ENCODE peak calls at places on chromosomes 3 and 15, in four cellular contexts. One of them, this sample, is unnamed.

GRCh38 chr3:150225986-150226385 is 182.1 kb upstream of the TSC22D2 start:
- DNase-seq in cardiac fibroblast: peak
- DNase-seq in BE2C: no peak
- DNase-seq in GM23338: no peak
- DNase-seq in this sample: no peak

GRCh38 chr15:64717735-64718495 is 57.5 kb downstream of the RBPMS2 start:
- DNase-seq in cardiac fibroblast: no peak
- DNase-seq in BE2C: no peak
- DNase-seq in GM23338: no peak
- DNase-seq in this sample: no peak

GRCh38 chr3:127215714-127216414 is 22.9 kb downstream of the PRR23E start:
- DNase-seq in cardiac fibroblast: no peak
- DNase-seq in BE2C: no peak
- DNase-seq in GM23338: no peak
- DNase-seq in this sample: no peak

GRCh38 chr15:60352525-60352924 is 45.3 kb downstream of the ANXA2 start:
- DNase-seq in cardiac fibroblast: no peak
- DNase-seq in BE2C: no peak
- DNase-seq in GM23338: no peak
- DNase-seq in this sample: no peak

GRCh38 chr3:193974591-193974990 is 161.4 kb upstream of the HES1 start:
- DNase-seq in cardiac fibroblast: no peak
- DNase-seq in BE2C: no peak
- DNase-seq in GM23338: no peak
- DNase-seq in this sample: no peak

GRCh38 chr3:17969244-17969643 is 226.8 kb upstream of the TBC1D5 start:
- DNase-seq in cardiac fibroblast: no peak
- DNase-seq in BE2C: no peak
- DNase-seq in GM23338: no peak
- DNase-seq in this sample: no peak

GRCh38 chr3:42013652-42014442 is 51.9 kb upstream of the ULK4 start:
- DNase-seq in cardiac fibroblast: peak
- DNase-seq in BE2C: peak
- DNase-seq in GM23338: peak
- DNase-seq in this sample: no peak

GRCh38 chr3:183298708-183299153 is 45.7 kb downstream of the B3GNT5 start:
- DNase-seq in cardiac fibroblast: peak
- DNase-seq in BE2C: peak
- DNase-seq in GM23338: peak
- DNase-seq in this sample: no peak

GRCh38 chr3:126554560-126555525 is 3.9 kb downstream of the C3orf22 start:
- DNase-seq in cardiac fibroblast: no peak
- DNase-seq in BE2C: peak
- DNase-seq in GM23338: no peak
- DNase-seq in this sample: peak

GRCh38 chr15:25508369-25509002 is 69.7 kb upstream of the UBE3A start:
- DNase-seq in cardiac fibroblast: peak
- DNase-seq in BE2C: no peak
- DNase-seq in GM23338: peak
- DNase-seq in this sample: no peak

GRCh38 chr3:126454026-126454425 is 21.7 kb downstream of the ZXDC start:
- DNase-seq in cardiac fibroblast: no peak
- DNase-seq in BE2C: no peak
- DNase-seq in GM23338: no peak
- DNase-seq in this sample: no peak

GRCh38 chr3:71201939-71202338 is 381.6 kb downstream of the FOXP1 start:
- DNase-seq in cardiac fibroblast: peak
- DNase-seq in BE2C: no peak
- DNase-seq in GM23338: peak
- DNase-seq in this sample: no peak

GRCh38 chr3:41112466-41112865 is 86.8 kb upstream of the CTNNB1 start:
- DNase-seq in cardiac fibroblast: no peak
- DNase-seq in BE2C: no peak
- DNase-seq in GM23338: no peak
- DNase-seq in this sample: no peak

GRCh38 chr3:46666471-46666845 is 27.0 kb downstream of the ALS2CL start:
- DNase-seq in cardiac fibroblast: no peak
- DNase-seq in BE2C: no peak
- DNase-seq in GM23338: no peak
- DNase-seq in this sample: peak

GRCh38 chr3:107106316-107106715 is 270.9 kb upstream of the CCDC54 start:
- DNase-seq in cardiac fibroblast: peak
- DNase-seq in BE2C: no peak
- DNase-seq in GM23338: no peak
- DNase-seq in this sample: no peak

GRCh38 chr15:45642203-45642932 is 7.5 kb downstream of the SQOR start:
- DNase-seq in cardiac fibroblast: peak
- DNase-seq in BE2C: no peak
- DNase-seq in GM23338: no peak
- DNase-seq in this sample: no peak

GRCh38 chr15:77060560-77060959 is 10.3 kb downstream of the TSPAN3 start:
- DNase-seq in cardiac fibroblast: peak
- DNase-seq in BE2C: no peak
- DNase-seq in GM23338: no peak
- DNase-seq in this sample: no peak

GRCh38 chr15:61743352-61743909 is 316.8 kb downstream of the VPS13C start:
- DNase-seq in cardiac fibroblast: no peak
- DNase-seq in BE2C: no peak
- DNase-seq in GM23338: no peak
- DNase-seq in this sample: no peak

GRCh38 chr15:40338041-40338657 is 2.6 kb downstream of the CCDC9B start:
- DNase-seq in cardiac fibroblast: peak
- DNase-seq in BE2C: peak
- DNase-seq in GM23338: peak
- DNase-seq in this sample: peak

GRCh38 chr15:38708672-38709188 is 144.1 kb upstream of the RASGRP1 start:
- DNase-seq in cardiac fibroblast: no peak
- DNase-seq in BE2C: no peak
- DNase-seq in GM23338: no peak
- DNase-seq in this sample: no peak

GRCh38 chr15:57649138-57649537 is 57.4 kb upstream of the POLR2M start:
- DNase-seq in cardiac fibroblast: peak
- DNase-seq in BE2C: no peak
- DNase-seq in GM23338: no peak
- DNase-seq in this sample: no peak

GRCh38 chr15:70376929-70377691 is 279.4 kb upstream of the TLE3 start:
- DNase-seq in cardiac fibroblast: peak
- DNase-seq in BE2C: peak
- DNase-seq in GM23338: peak
- DNase-seq in this sample: peak

GRCh38 chr3:150555859-150556436 is 9.4 kb downstream of the EIF2A start:
- DNase-seq in cardiac fibroblast: no peak
- DNase-seq in BE2C: no peak
- DNase-seq in GM23338: no peak
- DNase-seq in this sample: no peak

GRCh38 chr15:81298606-81299005 is 25.3 kb downstream of the STARD5 start:
- DNase-seq in cardiac fibroblast: no peak
- DNase-seq in BE2C: no peak
- DNase-seq in GM23338: no peak
- DNase-seq in this sample: no peak

GRCh38 chr15:40830884-40831283 is 2.4 kb upstream of the PPP1R14D start:
- DNase-seq in cardiac fibroblast: no peak
- DNase-seq in BE2C: no peak
- DNase-seq in GM23338: no peak
- DNase-seq in this sample: no peak

GRCh38 chr3:108438542-108438941 is 71.9 kb downstream of the MYH15 start:
- DNase-seq in cardiac fibroblast: no peak
- DNase-seq in BE2C: no peak
- DNase-seq in GM23338: no peak
- DNase-seq in this sample: no peak

GRCh38 chr15:34318277-34319079 is 19.1 kb downstream of the SLC12A6 start:
- DNase-seq in cardiac fibroblast: peak
- DNase-seq in BE2C: peak
- DNase-seq in GM23338: peak
- DNase-seq in this sample: no peak

GRCh38 chr3:197253243-197253947 is 45.0 kb downstream of the DLG1 start:
- DNase-seq in cardiac fibroblast: no peak
- DNase-seq in BE2C: no peak
- DNase-seq in GM23338: no peak
- DNase-seq in this sample: no peak

GRCh38 chr3:194541483-194541882 is 54.7 kb upstream of the ATP13A3 start:
- DNase-seq in cardiac fibroblast: no peak
- DNase-seq in BE2C: no peak
- DNase-seq in GM23338: no peak
- DNase-seq in this sample: no peak

GRCh38 chr15:41987925-41988275 is 15.5 kb upstream of the EHD4 start:
- DNase-seq in cardiac fibroblast: no peak
- DNase-seq in BE2C: no peak
- DNase-seq in GM23338: no peak
- DNase-seq in this sample: no peak

GRCh38 chr3:150114873-150115570 is 144.3 kb upstream of the PFN2 start:
- DNase-seq in cardiac fibroblast: peak
- DNase-seq in BE2C: no peak
- DNase-seq in GM23338: no peak
- DNase-seq in this sample: no peak

GRCh38 chr3:97817965-97818364 is 3.8 kb upstream of the CRYBG3 start:
- DNase-seq in cardiac fibroblast: no peak
- DNase-seq in BE2C: peak
- DNase-seq in GM23338: no peak
- DNase-seq in this sample: no peak

GRCh38 chr3:51434746-51435323 is 43.8 kb downstream of the RBM15B start:
- DNase-seq in cardiac fibroblast: peak
- DNase-seq in BE2C: peak
- DNase-seq in GM23338: peak
- DNase-seq in this sample: no peak

GRCh38 chr3:114274929-114275328 is 18.9 kb upstream of the TIGIT start:
- DNase-seq in cardiac fibroblast: peak
- DNase-seq in BE2C: no peak
- DNase-seq in GM23338: no peak
- DNase-seq in this sample: no peak

GRCh38 chr3:177050466-177051237 is 146.6 kb downstream of the TBL1XR1 start:
- DNase-seq in cardiac fibroblast: peak
- DNase-seq in BE2C: no peak
- DNase-seq in GM23338: peak
- DNase-seq in this sample: no peak

GRCh38 chr3:190305406-190305805 is 16.8 kb downstream of the CLDN1 start:
- DNase-seq in cardiac fibroblast: no peak
- DNase-seq in BE2C: no peak
- DNase-seq in GM23338: no peak
- DNase-seq in this sample: no peak

GRCh38 chr3:36647423-36647853 is 116.9 kb downstream of the DCLK3 start:
- DNase-seq in cardiac fibroblast: no peak
- DNase-seq in BE2C: no peak
- DNase-seq in GM23338: no peak
- DNase-seq in this sample: no peak

GRCh38 chr15:90851114-90851513 is 17.3 kb upstream of the FURIN start:
- DNase-seq in cardiac fibroblast: no peak
- DNase-seq in BE2C: no peak
- DNase-seq in GM23338: no peak
- DNase-seq in this sample: no peak

GRCh38 chr3:75218577-75218976 is 445.6 kb upstream of the FRG2C start:
- DNase-seq in cardiac fibroblast: no peak
- DNase-seq in BE2C: no peak
- DNase-seq in GM23338: peak
- DNase-seq in this sample: no peak

GRCh38 chr3:184449161-184449515 is 69.3 kb downstream of the CHRD start:
- DNase-seq in cardiac fibroblast: no peak
- DNase-seq in BE2C: no peak
- DNase-seq in GM23338: no peak
- DNase-seq in this sample: no peak
- TF ChIP-seq CTCF in cardiac fibroblast: no peak
- TF ChIP-seq CTCF in BE2C: no peak
- TF ChIP-seq CTCF in GM23338: no peak
- TF ChIP-seq CTCF in this sample: no peak

DNA sequence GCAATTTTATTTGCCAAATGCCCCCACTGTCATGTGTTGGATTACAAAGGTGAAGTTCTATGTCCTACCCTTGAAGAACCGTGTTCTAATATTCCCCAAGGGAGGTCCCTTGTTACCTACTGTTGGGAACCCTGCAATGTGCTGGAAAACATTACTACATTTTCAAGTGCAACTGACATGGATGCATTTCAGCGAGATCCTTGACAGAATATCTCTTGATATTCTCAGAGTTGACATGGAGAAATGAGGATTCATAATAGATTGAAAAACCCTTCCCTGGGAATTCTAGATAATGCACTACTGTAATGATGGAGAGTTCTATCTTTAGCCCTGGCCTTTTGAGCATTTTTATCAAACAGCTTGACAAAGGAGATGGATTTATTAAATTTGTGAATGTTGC is 397.4 kb downstream of the FEZF2 start:
- DNase-seq in cardiac fibroblast: no peak
- DNase-seq in BE2C: no peak
- DNase-seq in GM23338: no peak
- DNase-seq in this sample: no peak
- H3K4me3 ChIP-seq in cardiac fibroblast: no peak
- H3K4me3 ChIP-seq in BE2C: no peak
- H3K4me3 ChIP-seq in GM23338: no peak
- H3K4me3 ChIP-seq in this sample: no peak

GRCh38 chr3:67943546-67943945 is 289.1 kb upstream of the SUCLG2 start:
- DNase-seq in cardiac fibroblast: no peak
- DNase-seq in BE2C: no peak
- DNase-seq in GM23338: no peak
- DNase-seq in this sample: no peak

GRCh38 chr3:67937498-67938118 is 283.2 kb upstream of the SUCLG2 start:
- DNase-seq in cardiac fibroblast: no peak
- DNase-seq in BE2C: no peak
- DNase-seq in GM23338: no peak
- DNase-seq in this sample: no peak

GRCh38 chr3:67941433-67942030 is 287.1 kb upstream of the SUCLG2 start:
- DNase-seq in cardiac fibroblast: no peak
- DNase-seq in BE2C: no peak
- DNase-seq in GM23338: no peak
- DNase-seq in this sample: no peak

GRCh38 chr3:67940200-67940952 is 286.0 kb upstream of the SUCLG2 start:
- DNase-seq in cardiac fibroblast: no peak
- DNase-seq in BE2C: no peak
- DNase-seq in GM23338: peak
- DNase-seq in this sample: no peak
- TF ChIP-seq CTCF in cardiac fibroblast: no peak
- TF ChIP-seq CTCF in BE2C: no peak
- TF ChIP-seq CTCF in GM23338: no peak
- TF ChIP-seq CTCF in this sample: no peak

GRCh38 chr3:180036092-180036677 is 552 bp downstream of the PEX5L start:
- DNase-seq in cardiac fibroblast: no peak
- DNase-seq in BE2C: no peak
- DNase-seq in GM23338: peak
- DNase-seq in this sample: no peak
- H3K4me3 ChIP-seq in cardiac fibroblast: no peak
- H3K4me3 ChIP-seq in BE2C: peak
- H3K4me3 ChIP-seq in GM23338: peak
- H3K4me3 ChIP-seq in this sample: peak

This sample was measured in coronary artery.